ENCODE peak calls at places on chromosomes 16 and 17, in five cellular contexts. N is AG09309, P is breast epithelium, L is GM12865, Q is heart left ventricle. T is an unnamed sample.

GRCh38 chr17:43873815-43874214 is 26.8 kb downstream of the CD300LG start:
- DNase-seq in L (no peak), P (no peak), N (no peak), Q (no peak), T (no peak)

GRCh38 chr16:85473909-85474640 is 139.0 kb upstream of the GSE1 start:
- DNase-seq in L (no peak), Q (no peak), N (no peak), P (no peak), T (no peak)

GRCh38 chr17:48724241-48725004 is 1.4 kb downstream of the PRAC2 start:
- DNase-seq in Q (peak; percentile 83), P (peak; percentile 88), L (peak; percentile 77), N (no peak), T (peak; percentile 10)

GRCh38 chr16:3065069-3065741 is at the start of gene IL32:
- DNase-seq in Q (peak; percentile 87), P (no peak), N (no peak), L (peak; percentile 65), T (no peak)

GRCh38 chr16:12801511-12802042 is 2.1 kb downstream of the CPPED1 start:
- DNase-seq in N (peak; percentile 79), Q (peak; percentile 33), P (no peak), L (peak; percentile 83), T (peak; percentile 88)

GRCh38 chr16:70430667-70431536 is 8.0 kb downstream of the ST3GAL2 start:
- DNase-seq in N (no peak), P (no peak), Q (peak; percentile 50), L (peak; percentile 97), T (no peak)

GRCh38 chr17:28744104-28744801 is 442 bp downstream of the TRAF4 start:
- DNase-seq in N (no peak), P (no peak), Q (peak; percentile 65), L (peak; percentile 81), T (peak; percentile 11)

GRCh38 chr17:4498461-4499397 is at the start of gene SPNS2:
- DNase-seq in Q (peak; percentile 74), N (no peak), L (peak; percentile 59), P (no peak), T (no peak)

GRCh38 chr17:74601944-74602572 is 10.0 kb upstream of the CD300LD start:
- DNase-seq in Q (peak; percentile 26), N (no peak), P (peak; percentile 10), L (peak; percentile 60), T (no peak)

GRCh38 chr17:56203430-56203829 is 50.2 kb downstream of the ANKFN1 start:
- DNase-seq in P (no peak), Q (no peak), N (no peak), L (peak; percentile 45), T (no peak)

GRCh38 chr17:65219707-65220106 is 82.5 kb downstream of the RGS9 start:
- DNase-seq in P (no peak), L (no peak), N (no peak), Q (no peak), T (no peak)

GRCh38 chr17:48915459-48916282 is 7.5 kb downstream of the UBE2Z start:
- DNase-seq in P (no peak), L (peak; percentile 84), N (peak; percentile 76), Q (no peak), T (peak; percentile 61)

GRCh38 chr17:6555331-6556120 is 829 bp downstream of the PITPNM3 start:
- DNase-seq in N (no peak), Q (no peak), L (no peak), P (no peak), T (peak; percentile 38)

GRCh38 chr17:35373984-35374765 is 754 bp upstream of the SLFN11 start:
- DNase-seq in L (peak; percentile 44), Q (peak; percentile 63), N (peak; percentile 33), P (no peak), T (no peak)

GRCh38 chr17:14866266-14866665 is 398.9 kb downstream of the PMP22 start:
- DNase-seq in N (peak; percentile 78), P (no peak), Q (no peak), L (no peak), T (no peak)

GRCh38 chr16:19228057-19228456 is 57.5 kb upstream of the CLEC19A start:
- DNase-seq in P (no peak), N (no peak), L (no peak), Q (no peak), T (peak; percentile 81)

GRCh38 chr16:27982184-27982583 is 81.3 kb downstream of the GSG1L start:
- DNase-seq in N (no peak), Q (no peak), P (no peak), L (no peak), T (no peak)

GRCh38 chr16:19323596-19323995 is 38.1 kb downstream of the CLEC19A start:
- DNase-seq in N (no peak), P (no peak), L (no peak), Q (no peak), T (no peak)

GRCh38 chr16:71974068-71974818 is 26.0 kb downstream of the PKD1L3 start:
- DNase-seq in L (no peak), N (no peak), P (no peak), Q (no peak), T (no peak)

GRCh38 chr17:79217473-79218135 is 143.0 kb downstream of the ENGASE start:
- DNase-seq in Q (no peak), N (no peak), P (no peak), L (no peak), T (no peak)

GRCh38 chr17:66834919-66835454 is at the start of gene CACNG5:
- DNase-seq in N (no peak), Q (no peak), P (no peak), L (peak; percentile 3), T (no peak)

GRCh38 chr16:89106533-89107208 is 13.0 kb downstream of the ACSF3 start:
- DNase-seq in Q (no peak), N (no peak), P (no peak), L (no peak), T (no peak)

GRCh38 chr16:65120811-65121721 is 797 bp downstream of the CDH11 start:
- DNase-seq in P (no peak), L (no peak), N (no peak), Q (peak; percentile 32), T (no peak)

DNA sequence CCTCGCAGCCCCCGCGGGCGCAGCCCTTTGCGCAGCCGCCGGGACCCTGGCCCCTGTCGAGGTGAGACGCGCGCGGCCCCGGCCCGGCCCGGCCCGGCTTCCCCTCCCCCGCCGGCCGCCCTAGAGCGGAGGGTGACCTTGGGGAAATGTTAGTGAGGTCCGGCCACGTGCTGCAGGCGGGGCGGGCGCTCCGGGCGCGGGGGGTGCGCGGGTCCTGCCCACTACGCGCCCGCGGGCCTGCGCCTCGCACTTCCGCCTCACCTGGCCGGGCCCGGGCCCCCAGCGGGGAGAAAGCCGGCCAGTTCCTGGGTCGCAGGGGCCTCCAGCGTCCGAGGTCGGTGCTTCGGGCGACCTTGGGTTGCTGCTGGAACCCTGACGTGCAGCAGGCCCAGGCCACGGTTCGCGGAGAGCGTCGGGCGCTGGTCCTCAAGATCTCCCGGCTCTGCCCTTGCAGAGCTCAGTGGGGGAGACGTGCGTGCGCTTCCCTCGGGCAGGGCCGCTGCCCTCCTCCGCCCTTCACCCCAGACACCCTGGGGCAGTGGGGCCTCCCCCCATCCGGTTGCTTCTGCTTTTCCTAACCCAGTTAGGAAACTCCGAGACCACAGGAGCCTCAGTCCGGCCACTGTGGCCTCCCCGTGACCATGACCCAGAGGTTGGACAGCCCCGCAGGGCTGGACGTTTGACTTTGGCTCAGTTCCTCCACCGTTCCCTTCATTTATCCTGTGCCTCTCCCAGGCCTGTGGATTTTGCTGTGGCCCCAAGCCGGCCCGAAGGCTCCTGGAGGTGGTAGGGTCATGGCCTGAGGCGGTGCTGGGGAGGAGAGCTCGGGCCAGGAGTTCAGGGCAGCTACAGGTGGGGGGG is 791 bp downstream of the MCRIP2 start:
- DNase-seq in N (no peak), P (no peak), L (peak; percentile 81), Q (peak; percentile 75), T (no peak)
- TF ChIP-seq CTCF in N (no peak), P (no peak), L (no peak), Q (no peak), T (no peak)

GRCh38 chr17:77867308-77867781 is 91.2 kb upstream of the TNRC6C start:
- DNase-seq in Q (no peak), N (no peak), L (peak; percentile 41), P (no peak), T (no peak)
- H3K4me3 ChIP-seq in Q (no peak overlapping the region), N (no peak overlapping the region), L (no peak overlapping the region), P (no peak overlapping the region), T (no peak overlapping the region)

GRCh38 chr16:10981697-10982216 is 37.4 kb downstream of the CLEC16A start:
- DNase-seq in N (no peak), L (peak; percentile 83), P (no peak), Q (no peak), T (no peak)
- TF ChIP-seq CTCF in N (peak; percentile 31), L (peak; percentile 71), P (no peak), Q (no peak), T (peak; percentile 43)

GRCh38 chr17:50318551-50319310 is 27.2 kb upstream of the XYLT2 start:
- DNase-seq in P (no peak), Q (no peak), N (no peak), L (no peak), T (no peak)
- H3K4me3 ChIP-seq in P (no peak overlapping the region), Q (no peak overlapping the region), N (no peak overlapping the region), L (no peak overlapping the region), T (no peak overlapping the region)

GRCh38 chr16:57729182-57729484 is 6.4 kb upstream of the KATNB1 start:
- DNase-seq in N (no peak), Q (no peak), P (no peak), L (no peak), T (no peak)

GRCh38 chr16:57728336-57729181 is 7.0 kb upstream of the KATNB1 start:
- DNase-seq in L (no peak), N (no peak), P (no peak), Q (no peak), T (no peak)

GRCh38 chr16:57726433-57726947 is 9.1 kb upstream of the KATNB1 start:
- DNase-seq in P (no peak), Q (no peak), L (no peak), N (no peak), T (no peak)

GRCh38 chr16:57725976-57726375 is 9.6 kb upstream of the KATNB1 start:
- DNase-seq in Q (no peak), L (no peak), N (no peak), P (no peak), T (no peak)

DNA sequence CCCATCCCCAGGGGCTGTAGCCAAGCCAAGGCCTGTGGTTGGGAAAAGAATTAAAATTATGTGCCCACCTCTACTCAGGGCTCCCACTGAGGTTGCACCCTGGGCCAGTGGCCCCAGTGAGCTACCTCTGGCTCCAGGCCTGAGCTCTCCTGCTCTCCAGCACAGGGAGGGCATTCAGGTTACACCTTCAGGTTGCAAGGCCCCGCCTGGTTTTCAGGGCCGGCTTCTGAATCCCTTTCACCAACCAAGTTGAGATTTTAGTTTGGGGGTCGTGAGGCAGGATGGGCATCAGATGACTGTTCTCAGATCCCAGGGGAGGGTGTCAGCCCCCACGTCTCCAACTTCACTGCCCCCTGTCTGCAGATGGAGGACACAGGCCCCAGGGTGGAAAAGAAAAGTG is 8.0 kb upstream of the KATNB1 start:
- DNase-seq in N (no peak), L (no peak), P (no peak), Q (no peak), T (no peak)
- TF ChIP-seq CTCF in N (no peak), L (no peak), P (no peak), Q (no peak), T (peak; percentile 8)

GRCh38 chr16:86502856-86503748 is 7.2 kb upstream of the FOXF1 start:
- DNase-seq in N (no peak), P (no peak), L (no peak), Q (no peak), T (no peak)
- H3K4me3 ChIP-seq in N (no peak overlapping the region), P (no peak overlapping the region), L (no peak overlapping the region), Q (no peak overlapping the region), T (no peak overlapping the region)